ENCODE peak calls at places on chromosomes 3 and 15, in eight cellular contexts. C is hepatocyte, P is astrocyte, O is BJ, D is fibroblast of the aortic adventitia, A is AG04449, R is mammary epithelial cell, V is GM06990. U is an unnamed sample.

GRCh38 chr3:63975705-63976104 is 47.6 kb downstream of the PSMD6 start:
- DNase-seq in V (no peak), D (peak; percentile 47), C (no peak), P (peak; percentile 47), R (peak; percentile 88), A (no peak), O (no peak), U (no peak)

GRCh38 chr3:64011685-64012084 is 11.6 kb downstream of the PSMD6 start:
- DNase-seq in A (no peak), C (peak; percentile 29), R (peak; percentile 64), D (peak; percentile 65), P (peak; percentile 87), O (peak; percentile 24), V (no peak), U (peak; percentile 12)

GRCh38 chr3:72887378-72887722 is 496 bp upstream of the GXYLT2 start:
- DNase-seq in R (no peak), V (no peak), O (no peak), C (no peak), A (no peak), D (no peak), P (no peak), U (no peak)

GRCh38 chr15:41276821-41277220 is 45.8 kb downstream of the CHP1 start:
- DNase-seq in A (no peak), D (no peak), V (no peak), C (no peak), O (no peak), P (no peak), R (peak; percentile 2), U (no peak)

GRCh38 chr3:48502728-48503168 is 1.2 kb downstream of the SHISA5 start:
- DNase-seq in C (no peak), V (no peak), A (no peak), R (no peak), O (no peak), D (no peak), P (no peak), U (no peak)

GRCh38 chr15:101055411-101055810 is 136.3 kb downstream of the LRRK1 start:
- DNase-seq in C (no peak), R (no peak), O (no peak), V (no peak), P (no peak), D (no peak), A (no peak), U (no peak)

GRCh38 chr3:17986393-17986816 is 244.0 kb upstream of the TBC1D5 start:
- DNase-seq in R (peak; percentile 30), P (no peak), A (no peak), C (no peak), D (no peak), V (no peak), O (no peak), U (no peak)

GRCh38 chr3:42708611-42709151 is 6.1 kb upstream of the HHATL start:
- DNase-seq in P (no peak), R (no peak), C (no peak), V (no peak), O (no peak), A (no peak), D (no peak), U (no peak)

GRCh38 chr15:78429477-78429876 is 8.5 kb upstream of the IREB2 start:
- DNase-seq in C (peak; percentile 38), D (no peak), R (no peak), O (no peak), P (no peak), A (no peak), V (no peak), U (no peak)

GRCh38 chr3:152278674-152279427 is 10.1 kb downstream of the MBNL1 start:
- DNase-seq in P (no peak), O (no peak), V (no peak), A (no peak), D (no peak), R (no peak), C (no peak), U (no peak)

GRCh38 chr3:181752202-181752671 is 40.5 kb downstream of the SOX2 start:
- DNase-seq in R (peak; percentile 36), P (peak; percentile 32), O (no peak), V (no peak), A (no peak), D (no peak), C (no peak), U (no peak)

GRCh38 chr3:61730058-61730457 is 168.7 kb downstream of the PTPRG start:
- DNase-seq in O (no peak), V (no peak), P (no peak), A (no peak), R (no peak), C (no peak), D (no peak), U (no peak)

GRCh38 chr3:11480663-11481298 is 162.9 kb downstream of the VGLL4 start:
- DNase-seq in P (no peak), R (no peak), A (no peak), D (no peak), C (peak; percentile 35), O (no peak), V (no peak), U (no peak)

GRCh38 chr3:123405021-123405420 is 43.9 kb downstream of the ADCY5 start:
- DNase-seq in V (no peak), O (no peak), R (no peak), A (no peak), C (no peak), P (no peak), D (no peak), U (no peak)

GRCh38 chr15:75720787-75721461 is 8.3 kb upstream of the CSPG4 start:
- DNase-seq in R (peak; percentile 88), V (no peak), A (no peak), D (no peak), P (peak; percentile 43), C (peak; percentile 61), O (no peak), U (no peak)

GRCh38 chr3:174215426-174215825 is 643.7 kb upstream of the NAALADL2 start:
- DNase-seq in P (no peak), D (no peak), C (no peak), R (no peak), A (no peak), O (peak; percentile 2), V (no peak), U (no peak)

GRCh38 chr3:195802261-195802701 is 9.4 kb downstream of the MUC4 start:
- DNase-seq in D (no peak), C (no peak), P (no peak), A (no peak), R (no peak), O (no peak), V (no peak), U (no peak)

GRCh38 chr3:193586526-193586925 is 6.5 kb upstream of the OPA1 start:
- DNase-seq in A (no peak), C (no peak), R (no peak), V (no peak), P (no peak), O (no peak), D (no peak), U (no peak)

GRCh38 chr15:96035091-96035490 is 295.4 kb upstream of the NR2F2 start:
- DNase-seq in A (no peak), R (no peak), D (no peak), O (no peak), C (no peak), V (no peak), P (no peak), U (no peak)

GRCh38 chr3:72195895-72196294 is 410.9 kb upstream of the PROK2 start:
- DNase-seq in R (no peak), P (no peak), A (no peak), D (no peak), V (no peak), C (no peak), O (no peak), U (no peak)

DNA sequence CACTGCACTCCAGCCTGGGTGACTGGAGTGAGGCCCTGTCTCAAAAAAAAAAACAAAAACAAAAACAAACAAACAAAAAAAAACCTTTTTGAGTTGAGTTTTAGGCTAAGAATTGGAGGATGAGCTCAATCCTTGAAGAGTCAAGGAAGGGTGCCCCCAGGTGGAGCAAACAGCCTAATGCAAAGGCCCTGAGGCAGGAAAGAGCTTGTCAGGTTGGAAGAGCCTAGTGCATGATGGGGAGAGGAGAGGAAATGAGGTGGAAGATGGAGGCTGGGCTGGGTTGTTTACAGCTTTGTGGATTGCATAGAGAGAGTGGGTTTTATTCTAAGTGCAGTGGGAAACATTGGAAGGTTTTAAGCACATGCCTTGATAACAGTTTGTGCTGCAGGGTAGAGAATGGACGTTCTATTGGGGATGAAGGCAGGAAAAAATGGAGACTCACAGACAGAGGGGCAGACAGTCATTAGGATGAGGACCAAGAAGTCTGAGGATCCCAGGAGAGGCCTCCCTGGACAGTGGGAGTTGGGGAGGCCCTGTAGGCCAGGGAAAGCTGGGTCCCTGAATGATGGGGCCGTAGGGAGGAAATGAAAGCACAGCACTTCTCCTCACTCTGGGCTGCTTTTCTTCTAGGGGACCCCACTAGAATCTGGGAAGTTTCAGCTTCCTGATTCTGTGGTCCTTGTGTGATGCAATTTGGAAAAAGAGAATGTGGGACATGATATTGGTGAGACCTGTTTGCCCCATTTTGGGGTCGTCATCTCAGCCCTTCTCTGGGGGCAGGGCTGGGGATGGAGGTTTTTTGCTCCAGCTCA is 1.9 kb upstream of the SNX22 start:
- DNase-seq in O (no peak), A (no peak), P (no peak), C (no peak), R (peak; percentile 37), V (no peak), D (no peak), U (no peak)
- TF ChIP-seq CTCF in O (peak; percentile 13), A (no peak), P (no peak), C (no peak), R (no peak), V (peak; percentile 48), D (peak; percentile 6), U (peak; percentile 32)

DNA sequence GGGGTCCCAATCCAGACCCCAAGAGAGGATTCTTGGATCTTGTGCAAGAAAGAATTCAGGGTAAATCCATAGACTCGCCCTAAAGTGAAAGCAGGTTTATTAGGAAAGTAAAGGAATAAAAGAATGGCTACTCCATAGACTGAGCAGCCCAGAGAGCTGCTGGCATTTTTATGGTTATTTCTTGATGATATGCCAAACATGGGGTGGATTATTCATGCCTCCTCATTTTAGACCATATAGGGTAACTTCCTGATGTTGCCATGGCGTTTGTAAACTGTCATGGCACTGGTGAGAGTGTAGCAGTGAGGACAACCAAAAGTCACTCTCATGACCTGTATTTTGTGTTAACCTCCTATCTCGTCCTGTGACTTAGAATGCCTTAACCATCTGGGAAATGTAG is 142.2 kb downstream of the DOCK3 start:
- DNase-seq in A (no peak), V (no peak), O (no peak), P (no peak), C (no peak), D (no peak), R (peak; percentile 8), U (no peak)
- H3K4me3 ChIP-seq in A (no peak overlapping the region), V (no peak overlapping the region), O (no peak overlapping the region), P (no peak overlapping the region), C (no peak overlapping the region), D (no peak overlapping the region), R (no peak overlapping the region), U (no peak overlapping the region)

DNA sequence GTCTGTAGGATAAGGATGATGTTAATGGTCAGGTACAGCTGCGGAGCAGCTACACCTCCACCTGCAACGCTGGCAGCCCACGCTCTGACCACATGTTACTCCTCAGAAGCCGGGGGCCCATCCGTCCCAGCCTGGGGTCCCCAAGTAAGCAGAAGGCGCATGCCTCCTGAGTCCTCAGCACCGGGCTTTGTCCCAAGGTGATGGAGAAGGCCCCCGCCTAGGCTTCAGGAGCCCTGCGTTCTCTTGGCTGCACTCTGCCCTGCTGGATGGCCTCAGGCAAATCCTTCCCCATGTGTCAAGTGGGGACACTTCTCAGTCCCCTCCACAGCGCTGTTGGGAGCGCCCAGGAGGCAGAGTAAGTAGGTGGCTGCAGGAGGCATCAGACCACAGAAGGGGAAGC is 14.4 kb downstream of the STRA6 start:
- DNase-seq in A (no peak), V (no peak), R (no peak), D (no peak), C (no peak), O (no peak), P (no peak), U (no peak)
- TF ChIP-seq CTCF in A (no peak), V (no peak), R (no peak), D (no peak), C (no peak), O (no peak), P (no peak), U (no peak)

GRCh38 chr3:106717178-106717780 is 660.0 kb upstream of the CCDC54 start:
- DNase-seq in O (no peak), P (no peak), C (no peak), A (no peak), R (no peak), D (no peak), V (no peak), U (no peak)
- H3K4me3 ChIP-seq in O (no peak overlapping the region), P (no peak overlapping the region), C (no peak overlapping the region), A (no peak overlapping the region), R (no peak overlapping the region), D (no peak overlapping the region), V (no peak overlapping the region), U (no peak overlapping the region)